ENCODE peak calls at places on chromosomes 5 and 9, in five cellular contexts. M is amniotic stem cell, F is HFFc6, I is GDM1, Y is Kasumi-1. S is an unnamed sample.

GRCh38 chr5:65364907-65365306 is 116.8 kb downstream of the ADAMTS6 start:
- DNase-seq in I (no peak), Y (no peak), M (no peak), F (no peak), S (no peak)

GRCh38 chr9:137149942-137150484 is 11.1 kb downstream of the GRIN1 start:
- DNase-seq in I (no peak), Y (no peak), F (no peak), M (no peak), S (no peak)

GRCh38 chr5:43702815-43703214 is 99.8 kb downstream of the NNT start:
- DNase-seq in M (no peak), Y (no peak), F (no peak), I (no peak), S (no peak)

GRCh38 chr5:78677777-78678668 is 29.5 kb upstream of the LHFPL2 start:
- DNase-seq in I (no peak), M (peak), Y (no peak), F (peak), S (peak)

GRCh38 chr9:35114113-35114847 is 1.4 kb downstream of the ATOSB start:
- DNase-seq in F (peak), M (peak), Y (peak), I (peak), S (peak)

GRCh38 chr5:141779642-141780041 is 97.6 kb upstream of the ARAP3 start:
- DNase-seq in F (no peak), Y (no peak), M (no peak), I (no peak), S (peak)

GRCh38 chr5:154390096-154390495 is 55.7 kb upstream of the SAP30L start:
- DNase-seq in F (no peak), M (no peak), Y (no peak), I (no peak), S (peak)

GRCh38 chr9:19445452-19445851 is 36.6 kb downstream of the ACER2 start:
- DNase-seq in F (no peak), I (no peak), M (no peak), Y (no peak), S (no peak)

GRCh38 chr9:76230961-76231360 is 163.3 kb downstream of the RFK start:
- DNase-seq in F (no peak), M (no peak), Y (no peak), I (no peak), S (peak)

GRCh38 chr9:95570150-95570549 is 53.4 kb upstream of the PTCH1 start:
- DNase-seq in I (no peak), Y (no peak), F (peak), M (no peak), S (peak)

GRCh38 chr5:39299962-39300361 is 64.3 kb downstream of the C9 start:
- DNase-seq in Y (no peak), M (no peak), I (no peak), F (no peak), S (no peak)

GRCh38 chr5:40547557-40547956 is 132.2 kb upstream of the PTGER4 start:
- DNase-seq in I (no peak), M (no peak), Y (no peak), F (no peak), S (no peak)